ENCODE peak calls at places on chromosomes 4 and X, in nine cellular contexts. F is AG04450, K is heart left ventricle, W is left lung, Q is MM.1S, P is psoas muscle, B is uterus, C is thyroid gland, J is Panc1. L is an unnamed sample.

GRCh38 chr4:140448830-140449229 is 21.4 kb upstream of the CLGN start:
- DNase-seq in F (no peak), K (no peak), W (no peak), Q (no peak), P (no peak), B (no peak), C (no peak), J (no peak), L (no peak)

GRCh38 chr4:77001907-77002306 is 52.4 kb downstream of the SEPTIN11 start:
- DNase-seq in F (no peak), K (no peak), W (no peak), Q (no peak), P (no peak), B (no peak), C (peak; percentile 33), J (no peak), L (no peak)

GRCh38 chr4:141352775-141353544 is 132.3 kb downstream of the ZNF330 start:
- DNase-seq in F (peak; percentile 58), K (no peak), W (no peak), Q (no peak), P (no peak), B (no peak), C (no peak), J (no peak), L (no peak)

GRCh38 chr4:3807861-3808521 is 41.8 kb downstream of the ADRA2C start:
- DNase-seq in F (no peak), K (no peak), W (no peak), Q (no peak), P (no peak), B (no peak), C (no peak), J (no peak), L (no peak)

GRCh38 chr4:142404191-142404611 is 441.9 kb downstream of the INPP4B start:
- DNase-seq in F (no peak), K (peak; percentile 52), W (peak; percentile 42), Q (no peak), P (peak; percentile 69), B (peak; percentile 20), C (no peak), J (no peak), L (no peak)

GRCh38 chr4:16875487-16875886 is 23.0 kb downstream of the LDB2 start:
- DNase-seq in F (peak; percentile 68), K (peak; percentile 38), W (no peak), Q (no peak), P (no peak), B (no peak), C (no peak), J (no peak), L (no peak)

GRCh38 chrX:45261005-45261404 is 60.3 kb upstream of the DIPK2B start:
- DNase-seq in F (no peak), K (no peak), W (no peak), Q (no peak), P (no peak), B (no peak), C (no peak), J (no peak), L (no peak)

GRCh38 chrX:110172215-110172614 is 145.7 kb downstream of the AMMECR1 start:
- DNase-seq in F (no peak), K (no peak), W (no peak), Q (no peak), P (no peak), B (no peak), C (no peak), J (no peak), L (peak; percentile 55)

GRCh38 chr4:38320833-38321232 is 343.2 kb upstream of the KLF3 start:
- DNase-seq in F (no peak), K (no peak), W (no peak), Q (no peak), P (no peak), B (no peak), C (no peak), J (no peak), L (no peak)

GRCh38 chrX:53223955-53224859 is 800 bp downstream of the KDM5C start:
- DNase-seq in F (peak; percentile 10), K (no peak), W (no peak), Q (no peak), P (peak; percentile 67), B (peak; percentile 22), C (peak; percentile 3), J (peak; percentile 38), L (no peak)

GRCh38 chr4:105453550-105454201 is 20.2 kb downstream of the PPA2 start:
- DNase-seq in F (no peak), K (no peak), W (no peak), Q (no peak), P (no peak), B (no peak), C (no peak), J (no peak), L (no peak)

GRCh38 chrX:143664302-143664701 is 28.4 kb upstream of the SLITRK4 start:
- DNase-seq in F (no peak), K (no peak), W (no peak), Q (peak; percentile 50), P (no peak), B (no peak), C (no peak), J (no peak), L (no peak)

GRCh38 chr4:172553216-172553615 is 615.4 kb upstream of the GALNT7 start:
- DNase-seq in F (no peak), K (no peak), W (no peak), Q (no peak), P (no peak), B (no peak), C (no peak), J (no peak), L (no peak)

GRCh38 chrX:103538728-103539127 is 19.4 kb upstream of the RAB40A start:
- DNase-seq in F (no peak), K (no peak), W (no peak), Q (no peak), P (no peak), B (no peak), C (no peak), J (no peak), L (no peak)

GRCh38 chr4:154615211-154615610 is 2.8 kb upstream of the FGG start:
- DNase-seq in F (no peak), K (no peak), W (no peak), Q (no peak), P (no peak), B (no peak), C (no peak), J (no peak), L (no peak)

GRCh38 chr4:180057198-180057821 is 2185.9 kb upstream of the TENM3 start:
- DNase-seq in F (no peak), K (no peak), W (no peak), Q (peak; percentile 30), P (no peak), B (no peak), C (no peak), J (no peak), L (no peak)

GRCh38 chr4:180060159-180060889 is 2182.9 kb upstream of the TENM3 start:
- DNase-seq in F (no peak), K (no peak), W (no peak), Q (peak; percentile 34), P (no peak), B (no peak), C (no peak), J (no peak), L (no peak)

GRCh38 chr4:180057891-180058643 is 2185.1 kb upstream of the TENM3 start:
- DNase-seq in F (no peak), K (no peak), W (no peak), Q (peak; percentile 67), P (peak; percentile 47), B (no peak), C (peak; percentile 24), J (no peak), L (no peak)

GRCh38 chr4:180058731-180059215 is 2184.4 kb upstream of the TENM3 start:
- DNase-seq in F (no peak), K (peak; percentile 24), W (peak; percentile 50), Q (peak; percentile 71), P (peak; percentile 56), B (no peak), C (peak; percentile 53), J (no peak), L (no peak)

DNA sequence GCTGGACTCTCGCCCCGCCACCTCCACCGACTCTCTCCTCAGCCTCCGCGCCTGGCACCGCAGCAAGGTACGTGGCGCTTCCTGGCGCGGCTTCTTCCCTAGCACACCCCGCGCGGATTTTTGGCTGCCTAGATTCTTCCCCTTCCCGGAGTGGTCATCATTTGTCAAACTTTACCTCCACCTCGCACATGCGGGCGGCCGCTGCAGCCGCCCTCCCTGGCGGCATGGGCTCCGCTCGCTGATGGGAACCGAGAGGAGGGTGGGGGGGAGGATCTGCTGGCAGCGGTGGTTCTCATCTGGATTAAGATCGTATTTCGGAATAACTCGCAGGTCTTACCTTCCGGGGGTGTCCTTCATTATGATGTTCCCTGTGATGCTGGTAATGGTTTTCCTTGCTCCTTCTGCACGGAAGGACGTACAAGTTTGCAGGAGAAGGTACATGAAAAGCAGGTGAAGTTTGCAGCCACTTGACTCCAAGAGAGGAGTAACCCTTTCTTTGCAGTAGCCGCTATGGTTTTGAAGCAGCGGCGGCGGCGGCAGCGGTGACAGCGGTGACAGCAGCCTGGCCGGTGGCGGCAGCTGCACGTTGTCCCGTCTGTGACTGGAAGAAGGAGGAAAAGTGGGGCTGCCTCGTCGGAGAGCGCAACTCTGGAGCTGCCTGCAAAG is 2183.9 kb upstream of the TENM3 start:
- DNase-seq in F (no peak), K (no peak), W (no peak), Q (peak; percentile 54), P (peak; percentile 47), B (no peak), C (peak; percentile 6), J (no peak), L (no peak)
- H3K4me3 ChIP-seq in F (peak overlapping the region; percentile 59), K (peak overlapping the region; percentile 52), W (peak overlapping the region; percentile 26), Q (peak overlapping the region; percentile 67), P (peak overlapping the region; percentile 66), B (no peak overlapping the region), C (peak overlapping the region; percentile 24), J (no peak overlapping the region), L (no peak overlapping the region)

GRCh38 chrX:27399146-27399456 is 64.0 kb downstream of the PPP4R3C start:
- DNase-seq in F (no peak), K (no peak), W (no peak), Q (no peak), P (no peak), B (no peak), C (no peak), J (no peak), L (no peak)
- TF ChIP-seq CTCF in F (no peak), K (no peak), W (no peak), Q (no peak), P (no peak), B (no peak), C (no peak), J (peak; percentile 53), L (no peak)

DNA sequence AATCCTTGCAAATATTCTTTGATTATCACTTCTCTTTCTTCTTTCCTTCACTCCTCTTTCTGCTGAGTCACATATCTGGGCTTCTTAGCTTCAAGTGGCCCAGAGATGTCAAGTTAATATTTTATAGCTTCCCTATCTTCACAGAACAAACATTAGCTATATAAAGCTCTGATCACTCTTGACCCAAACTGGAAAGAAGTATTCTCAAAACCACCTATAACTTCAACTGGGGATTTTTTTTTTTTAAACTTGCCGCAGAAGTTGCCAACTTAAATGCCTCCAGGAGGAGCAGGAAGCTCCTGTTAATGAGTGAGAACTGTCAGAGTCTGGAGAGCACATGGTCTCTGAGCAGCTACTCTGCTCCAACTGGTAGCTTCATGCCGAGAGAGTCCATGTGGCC is 233.3 kb upstream of the EDNRA start:
- DNase-seq in F (no peak), K (no peak), W (no peak), Q (no peak), P (no peak), B (no peak), C (no peak), J (no peak), L (no peak)
- H3K4me3 ChIP-seq in F (no peak overlapping the region), K (no peak overlapping the region), W (no peak overlapping the region), Q (no peak overlapping the region), P (no peak overlapping the region), B (no peak overlapping the region), C (no peak overlapping the region), J (no peak overlapping the region), L (no peak overlapping the region)

GRCh38 chr4:161254375-161254774 is 909.4 kb downstream of the FSTL5 start:
- DNase-seq in F (no peak), K (no peak), W (no peak), Q (peak; percentile 11), P (no peak), B (no peak), C (no peak), J (no peak), L (no peak)
- TF ChIP-seq CTCF in F (no peak), K (no peak), W (no peak), Q (peak; percentile 30), P (no peak), B (no peak), C (no peak), J (no peak), L (no peak)